ENCODE peak calls at places on chromosomes 4 and X, in nine cellular contexts. J, I, V, U, Y, B, C, H and O are unnamed samples.

GRCh38 chr4:3421470-3421869 is 20.3 kb upstream of the HGFAC start:
- DNase-seq in C (no peak), Y (no peak), I (no peak), U (no peak), J (no peak), V (no peak), H (no peak), B (no peak), O (no peak)

GRCh38 chr4:80365928-80366327 is 30.4 kb downstream of the CFAP299 start:
- DNase-seq in B (peak), I (peak), J (no peak), C (peak), U (peak), V (peak), H (peak), Y (peak), O (peak)

GRCh38 chrX:40012800-40013682 is 84.7 kb downstream of the BCOR start:
- DNase-seq in J (no peak), B (no peak), V (no peak), Y (peak), H (peak), I (no peak), C (peak), U (peak), O (peak)

GRCh38 chr4:38026138-38026740 is 66.0 kb downstream of the PTTG2 start:
- DNase-seq in J (no peak), Y (no peak), U (no peak), B (no peak), H (no peak), V (no peak), I (no peak), C (no peak), O (peak)

GRCh38 chr4:88003261-88003660 is 4.2 kb upstream of the PKD2 start:
- DNase-seq in I (no peak), Y (peak), H (no peak), V (no peak), U (no peak), C (no peak), B (no peak), J (no peak), O (no peak)

GRCh38 chrX:118847676-118848075 is 24.1 kb downstream of the ZCCHC12 start:
- DNase-seq in J (peak), B (no peak), U (peak), H (no peak), I (peak), Y (peak), C (no peak), V (no peak), O (peak)

GRCh38 chr4:64384237-64385176 is 24.7 kb downstream of the TECRL start:
- DNase-seq in I (no peak), C (no peak), U (no peak), V (no peak), B (no peak), J (no peak), Y (no peak), H (no peak), O (no peak)

GRCh38 chrX:10041383-10041782 is 74.2 kb downstream of the CLDN34 start:
- DNase-seq in H (no peak), U (no peak), V (no peak), I (no peak), J (no peak), Y (no peak), C (no peak), B (no peak), O (no peak)

GRCh38 chrX:50877310-50877709 is 33.2 kb upstream of the BMP15 start:
- DNase-seq in Y (no peak), V (peak), B (no peak), U (no peak), H (no peak), J (no peak), C (no peak), I (peak), O (no peak)

GRCh38 chrX:136028383-136028984 is 43.2 kb downstream of the SLC9A6 start:
- DNase-seq in J (peak), B (no peak), Y (peak), H (no peak), C (no peak), U (no peak), I (peak), V (no peak), O (peak)

GRCh38 chr4:92129408-92129994 is 174.3 kb upstream of the GRID2 start:
- DNase-seq in I (no peak), B (no peak), C (no peak), Y (no peak), U (no peak), V (no peak), J (no peak), H (no peak), O (no peak)

GRCh38 chrX:69163936-69164741 is 1.1 kb downstream of the PJA1 start:
- DNase-seq in V (no peak), H (peak), B (peak), J (peak), U (peak), Y (no peak), C (no peak), I (peak), O (peak)

GRCh38 chr4:12975511-12975910 is 508.6 kb downstream of the RAB28 start:
- DNase-seq in Y (no peak), B (no peak), H (no peak), C (no peak), J (no peak), V (no peak), I (no peak), U (no peak), O (no peak)

GRCh38 chr4:14810568-14810967 is 191.7 kb upstream of the CPEB2 start:
- DNase-seq in H (no peak), I (no peak), B (no peak), U (no peak), V (no peak), C (no peak), Y (no peak), J (no peak), O (no peak)

GRCh38 chr4:106494066-106494465 is 125.5 kb upstream of the GIMD1 start:
- DNase-seq in V (no peak), B (no peak), J (no peak), C (no peak), Y (no peak), U (no peak), I (no peak), H (no peak), O (no peak)

GRCh38 chr4:76011018-76011670 is 3.8 kb upstream of the CXCL9 start:
- DNase-seq in J (no peak), V (no peak), B (no peak), U (no peak), C (peak), I (no peak), H (no peak), Y (no peak), O (no peak)

GRCh38 chrX:85244411-85245210 is 820 bp downstream of the ZNF711 start:
- DNase-seq in U (no peak), Y (no peak), B (no peak), H (peak), I (peak), J (peak), V (no peak), C (peak), O (peak)

GRCh38 chrX:46551494-46552128 is 6.4 kb upstream of the ZNF674 start:
- DNase-seq in J (no peak), Y (no peak), I (no peak), H (no peak), B (no peak), V (no peak), C (peak), U (no peak), O (no peak)

GRCh38 chrX:140817943-140818342 is 108.4 kb downstream of the LINC00632 start:
- DNase-seq in I (peak), Y (no peak), V (no peak), U (no peak), H (no peak), J (no peak), C (no peak), B (no peak), O (peak)

GRCh38 chrX:109635151-109635550 is 10.2 kb upstream of the KCNE5 start:
- DNase-seq in Y (peak), I (no peak), V (no peak), U (no peak), C (no peak), J (no peak), B (no peak), H (no peak), O (peak)

GRCh38 chrX:3501833-3502535 is 155.5 kb upstream of the MXRA5 start:
- DNase-seq in U (no peak), Y (no peak), C (no peak), H (no peak), V (no peak), I (no peak), B (no peak), J (no peak), O (peak)